ENCODE peak calls at places on chromosome 22, in ten cellular contexts. U is activated T-cell treated with anti-CD3 and anti-CD28 coated beads for 1 hour, H is adipocyte, I is NB4, V is ascending aorta, L is tibial nerve, G is neuronal stem cell, P is PC-3, F is ELR, Y is fibroblast of pulmonary artery. K is an unnamed sample.

GRCh38 chr22:48152154-48152775 is 1389.8 kb downstream of the TBC1D22A start:
- DNase-seq in P (no peak), I (no peak), V (no peak), H (no peak), G (no peak), F (no peak), L (no peak), U (no peak), Y (no peak), K (no peak)

GRCh38 chr22:22420580-22420979 is 88.0 kb downstream of the ZNF280B start:
- DNase-seq in L (no peak), Y (no peak), U (no peak), I (no peak), H (no peak), P (no peak), F (no peak), G (no peak), V (no peak), K (no peak)

GRCh38 chr22:44448271-44448780 is 49.7 kb downstream of the RTL6 start:
- DNase-seq in V (peak), U (no peak), G (no peak), F (peak), I (no peak), H (peak), L (peak), P (peak), Y (peak), K (no peak)

GRCh38 chr22:27588915-27589314 is 212.6 kb downstream of the MN1 start:
- DNase-seq in P (no peak), H (no peak), V (no peak), Y (no peak), U (no peak), F (no peak), I (no peak), L (no peak), G (no peak), K (no peak)

GRCh38 chr22:34599567-34599966 is 466.4 kb upstream of the ISX start:
- DNase-seq in V (no peak), P (no peak), F (no peak), L (no peak), U (no peak), I (no peak), Y (no peak), G (no peak), H (no peak), K (no peak)

GRCh38 chr22:23275751-23276150 is 95.4 kb downstream of the BCR start:
- DNase-seq in I (no peak), H (no peak), G (no peak), F (no peak), L (no peak), Y (no peak), P (no peak), U (no peak), V (no peak), K (no peak)

GRCh38 chr22:42871146-42872050 is 14.3 kb upstream of the ARFGAP3 start:
- DNase-seq in H (no peak), Y (no peak), V (no peak), U (no peak), P (no peak), G (no peak), L (no peak), I (no peak), F (no peak), K (no peak)

GRCh38 chr22:38218661-38219331 is 17.0 kb downstream of the MAFF start:
- DNase-seq in I (no peak), Y (peak), U (no peak), L (peak), G (no peak), P (peak), F (peak), H (peak), V (peak), K (peak)

GRCh38 chr22:40329021-40329456 is 17.3 kb upstream of the ADSL start:
- DNase-seq in U (no peak), I (no peak), L (no peak), G (no peak), Y (no peak), H (no peak), F (no peak), P (no peak), V (no peak), K (no peak)

GRCh38 chr22:40236131-40236665 is 58.5 kb downstream of the TNRC6B start:
- DNase-seq in G (no peak), Y (no peak), P (peak), U (no peak), I (no peak), F (no peak), V (no peak), H (no peak), L (no peak), K (no peak)

GRCh38 chr22:36486619-36487384 is 5.4 kb upstream of the TXN2 start:
- DNase-seq in L (no peak), P (peak), G (no peak), H (peak), I (peak), V (no peak), F (peak), Y (peak), U (peak), K (peak)

GRCh38 chr22:38652858-38653257 is 3.3 kb downstream of the FAM227A start:
- DNase-seq in H (no peak), L (no peak), F (no peak), V (no peak), Y (no peak), I (no peak), U (no peak), G (no peak), P (no peak), K (no peak)

GRCh38 chr22:38570841-38571364 is 920 bp upstream of the DMC1 start:
- DNase-seq in H (no peak), P (peak), G (peak), I (peak), F (peak), Y (peak), U (peak), V (peak), L (no peak), K (peak)

GRCh38 chr22:37080838-37081237 is 28.7 kb downstream of the TMPRSS6 start:
- DNase-seq in I (no peak), P (no peak), U (no peak), Y (no peak), H (no peak), F (no peak), G (no peak), L (no peak), V (no peak), K (no peak)

GRCh38 chr22:46622081-46622521 is 1.9 kb downstream of the GRAMD4 start:
- DNase-seq in Y (no peak), P (no peak), H (no peak), L (no peak), U (no peak), I (peak), G (no peak), V (no peak), F (no peak), K (no peak)

GRCh38 chr22:19471572-19471971 is 7.4 kb downstream of the UFD1 start:
- DNase-seq in U (no peak), L (no peak), H (no peak), F (no peak), P (no peak), I (no peak), Y (no peak), V (no peak), G (no peak), K (no peak)

GRCh38 chr22:39294571-39295468 is 24.6 kb downstream of the RPL3 start:
- DNase-seq in I (no peak), P (no peak), F (no peak), G (no peak), Y (no peak), L (no peak), V (no peak), U (no peak), H (no peak), K (no peak)

GRCh38 chr22:45738206-45738605 is 66.6 kb downstream of the ATXN10 start:
- DNase-seq in H (peak), P (peak), I (no peak), G (no peak), L (no peak), V (no peak), F (peak), Y (no peak), U (no peak), K (no peak)

GRCh38 chr22:37526376-37526775 is 7.2 kb upstream of the CARD10 start:
- DNase-seq in F (peak), P (no peak), L (no peak), U (no peak), G (no peak), H (peak), Y (no peak), I (no peak), V (no peak), K (no peak)

GRCh38 chr22:44272330-44272729 is 40.4 kb downstream of the SHISAL1 start:
- DNase-seq in U (no peak), I (no peak), G (no peak), V (no peak), Y (no peak), L (no peak), P (no peak), H (no peak), F (no peak), K (no peak)

GRCh38 chr22:40506762-40507161 is 129.8 kb downstream of the MRTFA start:
- DNase-seq in F (no peak), Y (no peak), L (no peak), I (no peak), P (no peak), H (no peak), V (no peak), U (no peak), G (no peak), K (no peak)

GRCh38 chr22:50247748-50248147 is 2.9 kb upstream of the TUBGCP6 start:
- DNase-seq in V (no peak), G (no peak), F (peak), P (peak), U (no peak), L (no peak), I (no peak), H (peak), Y (peak), K (peak)

GRCh38 chr22:37802310-37803194 is 5.2 kb upstream of the GCAT start:
- DNase-seq in H (peak), P (peak), Y (peak), V (no peak), G (peak), I (peak), U (no peak), L (no peak), F (peak), K (peak)

GRCh38 chr22:45975266-45976161 is 1.4 kb downstream of the WNT7B start:
- DNase-seq in G (no peak), P (peak), F (no peak), Y (no peak), L (no peak), U (no peak), V (no peak), H (no peak), I (no peak), K (no peak)

GRCh38 chr22:39249081-39249704 is 4.4 kb upstream of the PDGFB start:
- DNase-seq in F (no peak), L (no peak), Y (no peak), I (no peak), P (no peak), V (no peak), G (no peak), H (no peak), U (no peak), K (no peak)

GRCh38 chr22:36193171-36193570 is 8.4 kb downstream of the APOL4 start:
- DNase-seq in Y (no peak), H (no peak), F (no peak), G (no peak), V (no peak), I (no peak), L (no peak), P (no peak), U (no peak), K (no peak)

GRCh38 chr22:43969021-43969878 is 14.0 kb downstream of the SAMM50 start:
- DNase-seq in G (no peak), P (no peak), U (no peak), L (no peak), H (no peak), F (no peak), V (no peak), I (no peak), Y (no peak), K (no peak)

GRCh38 chr22:44260216-44261035 is 52.3 kb downstream of the SHISAL1 start:
- DNase-seq in I (no peak), P (no peak), L (no peak), F (no peak), G (no peak), U (no peak), V (no peak), H (no peak), Y (no peak), K (no peak)

GRCh38 chr22:37545703-37546435 is 14.4 kb upstream of the CDC42EP1 start:
- DNase-seq in G (peak), V (peak), F (peak), L (peak), P (peak), Y (peak), U (no peak), H (peak), I (no peak), K (peak)

GRCh38 chr22:27885977-27886842 is 32.8 kb downstream of the PITPNB start:
- DNase-seq in L (peak), F (peak), Y (peak), G (peak), U (peak), I (peak), V (no peak), P (peak), H (peak), K (peak)

GRCh38 chr22:50730013-50730891 is 7.8 kb upstream of the ACR start:
- DNase-seq in V (no peak), Y (no peak), F (no peak), H (no peak), L (peak), U (no peak), G (no peak), P (no peak), I (no peak), K (no peak)